ENCODE peak calls at places on chromosomes 3 and 15, in four cellular contexts. One of them, this sample, is unnamed.

GRCh38 chr15:64185331-64185911 is 22.6 kb upstream of the PPIB start:
- DNase-seq in K562: no peak
- DNase-seq in HepG2: no peak
- DNase-seq in A549: no peak
- DNase-seq in this sample: no peak

GRCh38 chr3:98445949-98446406 is 17.0 kb upstream of the OR5K1 start:
- DNase-seq in HepG2: no peak
- DNase-seq in A549: no peak
- DNase-seq in K562: no peak
- DNase-seq in this sample: peak; percentile 48

GRCh38 chr3:30292192-30292893 is 314.1 kb upstream of the TGFBR2 start:
- DNase-seq in K562: no peak
- DNase-seq in HepG2: peak; percentile 65
- DNase-seq in A549: no peak
- DNase-seq in this sample: no peak

GRCh38 chr3:10707089-10707983 is 108.7 kb upstream of the SLC6A11 start:
- DNase-seq in HepG2: no peak
- DNase-seq in K562: no peak
- DNase-seq in A549: no peak
- DNase-seq in this sample: no peak

GRCh38 chr3:53800041-53800440 is 46.2 kb downstream of the CHDH start:
- DNase-seq in A549: no peak
- DNase-seq in HepG2: no peak
- DNase-seq in K562: no peak
- DNase-seq in this sample: no peak

GRCh38 chr3:11096266-11097135 is 57.8 kb upstream of the HRH1 start:
- DNase-seq in K562: peak; percentile 68
- DNase-seq in A549: peak; percentile 88
- DNase-seq in HepG2: no peak
- DNase-seq in this sample: no peak

GRCh38 chr3:42387802-42388651 is 22.4 kb downstream of the LYZL4 start:
- DNase-seq in K562: no peak
- DNase-seq in A549: no peak
- DNase-seq in HepG2: no peak
- DNase-seq in this sample: no peak

GRCh38 chr15:67156426-67156825 is 91.0 kb downstream of the SMAD3 start:
- DNase-seq in K562: no peak
- DNase-seq in HepG2: no peak
- DNase-seq in A549: no peak
- DNase-seq in this sample: no peak

GRCh38 chr3:852033-852432 is 240.8 kb upstream of the CNTN6 start:
- DNase-seq in A549: no peak
- DNase-seq in K562: no peak
- DNase-seq in HepG2: no peak
- DNase-seq in this sample: no peak

GRCh38 chr3:129211345-129211744 is 27.6 kb upstream of the CNBP start:
- DNase-seq in K562: no peak
- DNase-seq in A549: no peak
- DNase-seq in HepG2: no peak
- DNase-seq in this sample: no peak

GRCh38 chr15:101242160-101242998 is 9.5 kb downstream of the CHSY1 start:
- DNase-seq in HepG2: no peak
- DNase-seq in K562: no peak
- DNase-seq in A549: no peak
- DNase-seq in this sample: peak; percentile 74

GRCh38 chr3:119255214-119255613 is 14.5 kb upstream of the B4GALT4 start:
- DNase-seq in K562: no peak
- DNase-seq in HepG2: no peak
- DNase-seq in A549: no peak
- DNase-seq in this sample: no peak

GRCh38 chr15:58561321-58561720 is 129.5 kb downstream of the LIPC start:
- DNase-seq in A549: no peak
- DNase-seq in HepG2: no peak
- DNase-seq in K562: no peak
- DNase-seq in this sample: no peak

GRCh38 chr3:1252061-1252430 is 159.2 kb downstream of the CNTN6 start:
- DNase-seq in HepG2: no peak
- DNase-seq in K562: no peak
- DNase-seq in A549: no peak
- DNase-seq in this sample: no peak

GRCh38 chr3:42708611-42709151 is 6.1 kb upstream of the HHATL start:
- DNase-seq in K562: no peak
- DNase-seq in A549: no peak
- DNase-seq in HepG2: no peak
- DNase-seq in this sample: no peak

GRCh38 chr3:170585008-170585936 is 603 bp downstream of the SLC7A14 start:
- DNase-seq in K562: no peak
- DNase-seq in A549: no peak
- DNase-seq in HepG2: no peak
- DNase-seq in this sample: no peak

GRCh38 chr15:74406992-74407705 is 26.6 kb downstream of the SEMA7A start:
- DNase-seq in K562: no peak
- DNase-seq in HepG2: peak; percentile 22
- DNase-seq in A549: peak; percentile 31
- DNase-seq in this sample: no peak

GRCh38 chr3:128998532-128998931 is 2.6 kb upstream of the EFCC1 start:
- DNase-seq in HepG2: no peak
- DNase-seq in A549: no peak
- DNase-seq in K562: no peak
- DNase-seq in this sample: no peak

GRCh38 chr3:159632847-159633246 is 355.8 kb upstream of the IL12A start:
- DNase-seq in A549: no peak
- DNase-seq in K562: no peak
- DNase-seq in HepG2: no peak
- DNase-seq in this sample: no peak

DNA sequence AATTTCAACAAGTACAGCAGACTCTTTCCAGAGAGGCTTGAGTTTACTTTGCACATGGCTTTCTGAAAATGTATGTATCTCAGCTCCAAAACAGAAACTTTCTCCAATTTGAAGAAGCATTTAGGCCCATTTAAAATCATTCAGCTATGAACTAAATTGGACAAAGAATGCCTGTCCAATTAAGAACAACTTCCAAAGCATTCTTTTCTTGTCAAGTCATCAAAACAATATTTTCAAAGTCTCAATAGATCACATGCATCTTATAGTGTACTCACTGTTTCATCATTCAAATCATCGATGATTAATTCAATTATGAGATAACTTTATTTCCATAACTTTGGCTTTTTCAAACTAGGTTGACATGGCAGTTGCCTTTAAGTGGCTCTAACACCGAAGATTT is 95.2 kb downstream of the KBTBD8 start:
- DNase-seq in K562: no peak
- DNase-seq in A549: no peak
- DNase-seq in HepG2: no peak
- DNase-seq in this sample: no peak
- TF ChIP-seq POLR2AphosphoS2 in K562: no peak
- TF ChIP-seq POLR2AphosphoS2 in A549: no peak
- TF ChIP-seq POLR2AphosphoS2 in HepG2: no peak
- TF ChIP-seq POLR2AphosphoS2 in this sample: no peak

GRCh38 chr15:79244876-79245275 is 37.6 kb upstream of the ANKRD34C start:
- DNase-seq in A549: no peak
- DNase-seq in HepG2: no peak
- DNase-seq in K562: no peak
- DNase-seq in this sample: no peak
- TF ChIP-seq POLR2AphosphoS2 in A549: no peak
- TF ChIP-seq POLR2AphosphoS2 in HepG2: no peak
- TF ChIP-seq POLR2AphosphoS2 in K562: no peak
- TF ChIP-seq POLR2AphosphoS2 in this sample: no peak

GRCh38 chr3:15317164-15317477 is 15.3 kb downstream of the SH3BP5 start:
- DNase-seq in K562: no peak
- DNase-seq in A549: no peak
- DNase-seq in HepG2: no peak
- DNase-seq in this sample: no peak
- TF ChIP-seq POLR2AphosphoS2 in K562: no peak
- TF ChIP-seq POLR2AphosphoS2 in A549: no peak
- TF ChIP-seq POLR2AphosphoS2 in HepG2: no peak
- TF ChIP-seq POLR2AphosphoS2 in this sample: no peak

GRCh38 chr3:14283092-14283820 is 104.6 kb downstream of the LSM3 start:
- DNase-seq in A549: no peak
- DNase-seq in K562: no peak
- DNase-seq in HepG2: no peak
- DNase-seq in this sample: no peak

GRCh38 chr3:14283821-14284438 is 105.3 kb downstream of the LSM3 start:
- DNase-seq in A549: no peak
- DNase-seq in K562: no peak
- DNase-seq in HepG2: no peak
- DNase-seq in this sample: no peak

GRCh38 chr3:14284694-14285404 is 106.2 kb downstream of the LSM3 start:
- DNase-seq in HepG2: no peak
- DNase-seq in A549: no peak
- DNase-seq in K562: no peak
- DNase-seq in this sample: no peak

GRCh38 chr3:14286887-14287496 is 108.4 kb downstream of the LSM3 start:
- DNase-seq in HepG2: no peak
- DNase-seq in A549: no peak
- DNase-seq in K562: no peak
- DNase-seq in this sample: no peak

DNA sequence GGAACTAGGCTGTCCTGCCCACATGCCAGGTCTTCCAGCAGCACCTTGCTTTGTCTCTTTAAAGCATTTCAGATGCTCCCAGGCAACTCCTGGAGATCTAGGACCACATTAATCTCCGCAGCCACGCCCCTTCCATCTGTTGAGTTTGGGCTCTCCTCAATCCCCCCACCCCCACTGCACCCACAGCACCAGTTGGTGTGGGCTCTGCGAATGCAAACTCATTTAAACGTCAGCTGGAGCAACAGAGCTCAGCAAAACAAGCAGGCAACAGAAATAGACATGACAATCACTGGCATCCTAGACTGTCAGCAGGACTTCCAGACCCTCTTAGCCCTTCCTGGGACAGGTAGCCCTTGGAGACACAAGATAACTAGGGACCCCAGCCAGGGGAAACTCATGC is 106.9 kb downstream of the LSM3 start:
- DNase-seq in A549: no peak
- DNase-seq in K562: peak; percentile 52
- DNase-seq in HepG2: no peak
- DNase-seq in this sample: no peak
- TF ChIP-seq POLR2AphosphoS2 in A549: no peak
- TF ChIP-seq POLR2AphosphoS2 in K562: no peak
- TF ChIP-seq POLR2AphosphoS2 in HepG2: no peak
- TF ChIP-seq POLR2AphosphoS2 in this sample: no peak

DNA sequence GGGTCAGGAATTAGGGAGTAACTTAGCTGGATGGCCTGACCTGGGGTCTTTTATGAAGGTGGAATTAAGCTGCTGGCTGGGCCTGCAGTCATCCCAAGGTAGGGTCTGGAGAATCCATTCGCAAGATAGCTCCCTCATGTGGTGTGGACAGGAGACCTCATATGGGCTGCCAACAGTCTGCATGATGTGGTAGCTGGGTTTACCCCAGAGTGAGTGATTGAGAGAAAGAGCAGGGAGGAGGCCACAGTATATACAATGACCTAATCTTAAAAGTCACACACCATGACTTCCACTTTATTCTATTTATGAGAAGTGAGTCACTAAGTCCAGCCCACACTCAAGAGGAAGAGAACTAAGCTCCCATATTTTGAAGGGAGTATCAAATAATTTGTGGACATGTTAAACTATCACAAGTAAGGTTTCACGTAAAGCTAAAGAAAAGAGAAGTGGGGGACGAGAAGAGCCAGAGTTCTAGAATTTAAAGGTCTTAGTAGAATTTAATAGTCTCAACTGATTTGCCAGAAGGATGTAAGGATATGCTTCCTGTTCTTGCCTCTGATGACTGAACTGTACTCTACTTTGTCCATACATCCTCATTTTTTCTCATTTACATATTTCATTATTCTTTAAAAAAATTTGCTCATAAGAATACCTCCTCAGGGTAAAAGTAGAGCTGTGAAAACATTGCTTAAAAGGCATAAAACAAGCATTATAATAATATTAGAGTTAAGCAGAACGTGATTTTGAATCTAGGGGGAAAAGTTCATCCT is 184.4 kb downstream of the PEX5L start:
- DNase-seq in HepG2: peak; percentile 10
- DNase-seq in K562: peak; percentile 11
- DNase-seq in A549: no peak
- DNase-seq in this sample: no peak
- TF ChIP-seq POLR2AphosphoS2 in HepG2: no peak
- TF ChIP-seq POLR2AphosphoS2 in K562: no peak
- TF ChIP-seq POLR2AphosphoS2 in A549: no peak
- TF ChIP-seq POLR2AphosphoS2 in this sample: no peak

DNA sequence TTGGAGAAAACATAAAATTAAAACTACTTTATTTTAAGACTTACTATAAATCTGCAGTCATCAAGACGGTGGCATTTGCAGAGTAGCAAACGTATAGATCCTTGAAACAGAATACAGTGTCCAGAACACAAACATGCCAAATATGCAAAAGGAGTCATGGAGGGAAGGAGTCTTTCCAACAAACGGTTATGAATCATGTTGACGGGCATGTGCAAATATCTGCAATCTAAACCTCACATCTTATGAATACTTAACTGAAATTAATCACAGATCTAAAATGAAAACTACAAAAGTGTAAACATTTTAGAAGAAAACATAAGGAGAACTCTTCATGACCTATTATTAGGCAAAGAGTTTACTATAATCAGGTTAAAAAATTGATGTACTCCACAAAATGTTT is 69.4 kb downstream of the TFRC start:
- DNase-seq in K562: no peak
- DNase-seq in A549: no peak
- DNase-seq in HepG2: no peak
- DNase-seq in this sample: no peak
- TF ChIP-seq POLR2AphosphoS2 in K562: no peak
- TF ChIP-seq POLR2AphosphoS2 in A549: no peak
- TF ChIP-seq POLR2AphosphoS2 in HepG2: no peak
- TF ChIP-seq POLR2AphosphoS2 in this sample: no peak

GRCh38 chr3:71784914-71785593 is at the start of gene PROK2:
- DNase-seq in A549: no peak
- DNase-seq in K562: no peak
- DNase-seq in HepG2: no peak
- DNase-seq in this sample: no peak
- TF ChIP-seq POLR2AphosphoS2 in A549: no peak
- TF ChIP-seq POLR2AphosphoS2 in K562: no peak
- TF ChIP-seq POLR2AphosphoS2 in HepG2: no peak
- TF ChIP-seq POLR2AphosphoS2 in this sample: no peak

This sample was measured in GM12878.